ENCODE peak calls at places on chromosomes 11 and 22, in seven cellular contexts. C is BJ; S is mucosa of gallbladder; Z is AG09309; R is RWPE1; B is MV-4-11; Q is activated effector memory CD4-positive, alpha-beta T cell treated with anti-CD3 and anti-CD28 coated beads, Interleukin-2, amount 50 U/mL, for 16 hours. M is an unnamed sample.

GRCh38 chr11:2531277-2531986 is 86.6 kb downstream of the KCNQ1 start:
- DNase-seq in C (no peak), R (peak), Z (no peak), B (peak), Q (peak), S (peak), M (no peak)

GRCh38 chr11:77046060-77046501 is 11.9 kb downstream of the B3GNT6 start:
- DNase-seq in C (no peak), S (peak), Z (no peak), R (peak), Q (peak), B (no peak), M (no peak)

GRCh38 chr11:66016793-66017177 is 5.0 kb downstream of the CST6 start:
- DNase-seq in Q (no peak), R (no peak), C (no peak), B (no peak), Z (no peak), S (no peak), M (no peak)

GRCh38 chr11:44538375-44539054 is 26.9 kb upstream of the CD82 start:
- DNase-seq in C (no peak), Q (peak), B (peak), S (peak), Z (no peak), R (peak), M (no peak)

GRCh38 chr11:102172127-102172848 is 62.0 kb downstream of the YAP1 start:
- DNase-seq in S (no peak), R (no peak), Q (no peak), B (no peak), Z (no peak), C (no peak), M (no peak)

GRCh38 chr11:125128450-125128849 is 17.0 kb upstream of the TMEM218 start:
- DNase-seq in B (no peak), C (no peak), S (no peak), R (no peak), Z (peak), Q (no peak), M (no peak)

GRCh38 chr22:36344106-36344827 is 43.5 kb downstream of the MYH9 start:
- DNase-seq in R (no peak), C (no peak), Z (no peak), Q (peak), B (no peak), S (no peak), M (no peak)

GRCh38 chr11:16946477-16947282 is 67.5 kb downstream of the PLEKHA7 start:
- DNase-seq in S (no peak), Q (no peak), R (no peak), B (no peak), C (no peak), Z (no peak), M (no peak)

GRCh38 chr22:29344137-29344536 is 28.6 kb upstream of the RASL10A start:
- DNase-seq in R (peak), S (peak), Z (peak), C (peak), Q (no peak), B (no peak), M (peak)

GRCh38 chr11:116336540-116336939 is 436.2 kb downstream of the BUD13 start:
- DNase-seq in R (no peak), Q (no peak), Z (no peak), C (no peak), B (no peak), S (no peak), M (no peak)

GRCh38 chr22:24010018-24010391 is 1.1 kb upstream of the CABIN1 start:
- DNase-seq in R (no peak), C (no peak), Q (no peak), Z (no peak), B (no peak), S (no peak), M (no peak)

GRCh38 chr11:279040-279965 is 1.1 kb downstream of the NLRP6 start:
- DNase-seq in C (no peak), R (no peak), Q (peak), Z (no peak), B (peak), S (no peak), M (no peak)

GRCh38 chr11:77154381-77155081 is 26.5 kb downstream of the MYO7A start:
- DNase-seq in S (peak), C (no peak), Q (no peak), Z (no peak), B (no peak), R (no peak), M (no peak)

GRCh38 chr22:37843746-37844089 is 416 bp downstream of the ANKRD54 start:
- DNase-seq in R (peak), S (peak), B (peak), Z (no peak), C (no peak), Q (peak), M (no peak)

GRCh38 chr11:126194121-126194543 is 17.3 kb downstream of the RPUSD4 start:
- DNase-seq in Z (no peak), C (no peak), Q (no peak), B (peak), R (peak), S (peak), M (peak)

GRCh38 chr11:2271077-2271326 is 614 bp upstream of the ASCL2 start:
- DNase-seq in B (peak), R (no peak), Z (no peak), S (peak), Q (peak), C (no peak), M (no peak)

GRCh38 chr11:78000193-78000592 is 5.7 kb upstream of the INTS4 start:
- DNase-seq in Z (peak), R (peak), B (peak), S (peak), C (no peak), Q (peak), M (peak)

GRCh38 chr11:77019976-77020591 is 14.1 kb upstream of the B3GNT6 start:
- DNase-seq in Q (no peak), Z (no peak), R (peak), C (no peak), S (no peak), B (no peak), M (no peak)

GRCh38 chr11:101436511-101437142 is 147.2 kb downstream of the TRPC6 start:
- DNase-seq in Q (no peak), B (peak), Z (no peak), S (no peak), C (no peak), R (peak), M (no peak)

GRCh38 chr11:78100276-78101040 is 20.8 kb upstream of the NDUFC2 start:
- DNase-seq in Z (no peak), Q (no peak), C (no peak), R (no peak), S (no peak), B (no peak), M (no peak)

GRCh38 chr11:75762885-75763284 is 5.7 kb upstream of the DGAT2 start:
- DNase-seq in Z (peak), Q (no peak), C (no peak), R (no peak), S (no peak), B (peak), M (no peak)

GRCh38 chr11:73252577-73253191 is 19.5 kb upstream of the P2RY6 start:
- DNase-seq in B (peak), Q (peak), Z (no peak), R (no peak), S (no peak), C (no peak), M (no peak)

GRCh38 chr11:11261629-11262028 is 91.4 kb downstream of the CSNK2A3 start:
- DNase-seq in R (no peak), C (no peak), S (no peak), Z (no peak), Q (no peak), B (no peak), M (no peak)

GRCh38 chr11:76652989-76653673 is 17.4 kb downstream of the LRRC32 start:
- DNase-seq in C (no peak), Q (peak), Z (no peak), B (no peak), R (no peak), S (no peak), M (no peak)

GRCh38 chr11:124644426-124645280 is 22.0 kb downstream of the TBRG1 start:
- DNase-seq in R (peak), Q (peak), S (peak), C (no peak), Z (no peak), B (peak), M (peak)

GRCh38 chr22:23054531-23055257 is 15.6 kb upstream of the GNAZ start:
- DNase-seq in R (no peak), Q (peak), C (no peak), B (no peak), Z (no peak), S (no peak), M (no peak)

GRCh38 chr22:46323126-46323525 is 12.4 kb upstream of the TRMU start:
- DNase-seq in S (no peak), R (no peak), B (no peak), Z (no peak), Q (no peak), C (no peak), M (no peak)

GRCh38 chr22:28021116-28021997 is 102.3 kb upstream of the PITPNB start:
- DNase-seq in Q (peak), S (no peak), R (no peak), C (no peak), Z (no peak), B (no peak), M (no peak)

GRCh38 chr11:130873766-130874165 is 42.5 kb downstream of the SNX19 start:
- DNase-seq in S (no peak), Z (no peak), Q (no peak), C (no peak), R (peak), B (no peak), M (no peak)

GRCh38 chr22:39610766-39611165 is 40.2 kb downstream of the CACNA1I start:
- DNase-seq in R (no peak), C (no peak), Z (no peak), S (no peak), B (no peak), Q (no peak), M (no peak)

GRCh38 chr11:75429902-75430691 is 2.9 kb downstream of the KLHL35 start:
- DNase-seq in R (peak), Z (no peak), B (no peak), S (peak), C (no peak), Q (peak), M (no peak)

GRCh38 chr11:28697920-28698827 is 590.0 kb downstream of the METTL15 start:
- DNase-seq in S (peak), Z (no peak), R (peak), B (peak), C (no peak), Q (peak), M (no peak)

M was measured in DMS 273 treated with DMSO at 0.1 percent for 48 hours.